ENCODE peak calls at places on chromosomes 3 and 15, in four cellular contexts. W is A549, D is K562, O is IMR-90. G is an unnamed sample.

GRCh38 chr15:61367953-61368352 is 138.9 kb upstream of the RORA start:
- DNase-seq in O (no peak), D (no peak), W (no peak), G (no peak)

GRCh38 chr3:155548194-155548593 is 196.7 kb downstream of the PLCH1 start:
- DNase-seq in W (no peak), D (no peak), O (no peak), G (no peak)

GRCh38 chr15:44295909-44296420 is 7.4 kb downstream of the GOLM2 start:
- DNase-seq in D (peak; percentile 57), W (no peak), O (peak; percentile 45), G (no peak)

GRCh38 chr3:120753831-120754230 is 11.3 kb downstream of the GTF2E1 start:
- DNase-seq in W (no peak), O (peak; percentile 27), D (no peak), G (no peak)

GRCh38 chr15:25844542-25844941 is 18.6 kb downstream of the ATP10A start:
- DNase-seq in O (no peak), D (no peak), W (no peak), G (no peak)

GRCh38 chr3:186519021-186519658 is 25.0 kb downstream of the CRYGS start:
- DNase-seq in O (no peak), W (no peak), D (no peak), G (no peak)

GRCh38 chr3:46908294-46908985 is 30.9 kb downstream of the PTH1R start:
- DNase-seq in D (no peak), O (peak; percentile 66), W (no peak), G (no peak)

GRCh38 chr15:32663671-32664070 is 22.2 kb downstream of the SCG5 start:
- DNase-seq in O (no peak), W (no peak), D (no peak), G (no peak)

GRCh38 chr3:36434682-36435426 is 54.5 kb downstream of the STAC start:
- DNase-seq in W (no peak), O (no peak), D (no peak), G (no peak)

GRCh38 chr15:73334086-73334485 is 34.7 kb downstream of the HCN4 start:
- DNase-seq in W (no peak), O (no peak), D (no peak), G (no peak)

GRCh38 chr3:38497026-38497425 is 886 bp downstream of the EXOG start:
- DNase-seq in O (peak; percentile 40), D (peak; percentile 33), W (no peak), G (no peak)

GRCh38 chr3:35670408-35670807 is 31.1 kb downstream of the ARPP21 start:
- DNase-seq in O (no peak), D (no peak), W (no peak), G (no peak)

GRCh38 chr3:127546517-127546916 is 44.0 kb downstream of the TPRA1 start:
- DNase-seq in W (no peak), O (no peak), D (no peak), G (no peak)

GRCh38 chr3:118968111-118968510 is 66.5 kb downstream of the IGSF11 start:
- DNase-seq in O (no peak), D (no peak), W (no peak), G (no peak)

GRCh38 chr3:133381346-133382109 is 18.3 kb upstream of the BFSP2 start:
- DNase-seq in D (no peak), W (no peak), O (no peak), G (peak; percentile 28)

GRCh38 chr3:177144922-177145321 is 52.4 kb downstream of the TBL1XR1 start:
- DNase-seq in O (no peak), W (no peak), D (no peak), G (no peak)

GRCh38 chr3:18153571-18154173 is 271.5 kb downstream of the SATB1 start:
- DNase-seq in D (no peak), W (peak; percentile 61), O (peak; percentile 69), G (no peak)

GRCh38 chr3:111541911-111542483 is at the start of gene CD96:
- DNase-seq in D (peak; percentile 8), W (no peak), O (peak; percentile 65), G (no peak)

GRCh38 chr3:184659797-184660301 is 52.0 kb downstream of the MAGEF1 start:
- DNase-seq in O (no peak), D (peak; percentile 15), W (no peak), G (peak; percentile 47)

GRCh38 chr3:12509466-12509865 is 25.2 kb downstream of the TSEN2 start:
- DNase-seq in D (no peak), O (no peak), W (no peak), G (no peak)

GRCh38 chr3:168582503-168582902 is 486.8 kb upstream of the GOLIM4 start:
- DNase-seq in O (no peak), W (no peak), D (no peak), G (no peak)

GRCh38 chr3:37957185-37957936 is 33.2 kb upstream of the VILL start:
- DNase-seq in O (no peak), W (no peak), D (no peak), G (no peak)

GRCh38 chr3:190516416-190516815 is 2.5 kb downstream of the IL1RAP start:
- DNase-seq in D (no peak), O (no peak), W (no peak), G (no peak)

GRCh38 chr3:178699810-178700209 is 163.6 kb downstream of the KCNMB2 start:
- DNase-seq in W (no peak), O (no peak), D (no peak), G (no peak)

GRCh38 chr15:74322558-74323180 is 44.8 kb downstream of the CYP11A1 start:
- DNase-seq in O (peak; percentile 58), D (peak; percentile 74), W (peak; percentile 65), G (peak; percentile 41)

GRCh38 chr15:70497661-70498060 is 265.7 kb downstream of the UACA start:
- DNase-seq in D (no peak), W (no peak), O (no peak), G (no peak)

GRCh38 chr3:50971487-50971924 is 296.8 kb downstream of the DOCK3 start:
- DNase-seq in O (peak; percentile 45), D (peak; percentile 50), W (peak; percentile 18), G (peak; percentile 68)

GRCh38 chr15:77546050-77546501 is 86.6 kb downstream of the LINGO1 start:
- DNase-seq in O (peak; percentile 92), D (peak; percentile 57), W (peak; percentile 46), G (no peak)

GRCh38 chr3:158167737-158168469 is 58.0 kb downstream of the RSRC1 start:
- DNase-seq in W (peak; percentile 60), O (peak; percentile 98), D (peak; percentile 78), G (peak; percentile 28)

GRCh38 chr15:57461541-57461940 is 85.2 kb downstream of the CGNL1 start:
- DNase-seq in W (no peak), D (no peak), O (no peak), G (no peak)

GRCh38 chr3:48219543-48219942 is 3.8 kb upstream of the CAMP start:
- DNase-seq in D (no peak), O (peak; percentile 20), W (no peak), G (no peak)

GRCh38 chr3:21158801-21159564 is 592.0 kb downstream of the ZNF385D start:
- DNase-seq in O (peak; percentile 3), W (no peak), D (no peak), G (no peak)

GRCh38 chr3:21159565-21159950 is 591.5 kb downstream of the ZNF385D start:
- DNase-seq in D (no peak), O (no peak), W (no peak), G (no peak)

GRCh38 chr3:21152555-21152954 is 598.5 kb downstream of the ZNF385D start:
- DNase-seq in D (no peak), O (no peak), W (no peak), G (no peak)

DNA sequence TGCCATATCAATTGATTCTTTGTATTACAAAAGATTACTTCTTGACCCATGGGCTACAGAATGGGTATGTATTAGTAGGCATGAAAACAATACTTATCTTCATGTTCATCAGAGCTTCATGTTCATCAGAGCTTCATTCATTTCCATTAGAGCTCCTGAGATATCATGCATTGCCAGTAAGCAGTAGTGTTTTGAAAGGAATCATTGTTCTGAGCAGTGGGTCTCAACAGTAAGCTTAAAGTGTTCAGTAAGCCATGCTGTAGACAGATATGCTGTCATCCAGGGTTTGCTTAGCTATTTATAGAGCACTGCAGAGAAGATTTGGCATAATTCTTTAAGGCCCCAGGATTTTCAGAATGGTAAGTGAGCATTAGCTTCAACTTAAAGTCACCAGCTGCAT is 596.1 kb downstream of the ZNF385D start:
- DNase-seq in D (no peak), W (no peak), O (no peak), G (no peak)
- TF ChIP-seq BHLHE40 in D (no peak), W (no peak), O (no peak), G (no peak)

GRCh38 chr3:15535757-15536156 is 14.3 kb upstream of the COLQ start:
- DNase-seq in O (peak; percentile 15), W (no peak), D (no peak), G (no peak)
- TF ChIP-seq BHLHE40 in O (no peak), W (no peak), D (no peak), G (no peak)

DNA sequence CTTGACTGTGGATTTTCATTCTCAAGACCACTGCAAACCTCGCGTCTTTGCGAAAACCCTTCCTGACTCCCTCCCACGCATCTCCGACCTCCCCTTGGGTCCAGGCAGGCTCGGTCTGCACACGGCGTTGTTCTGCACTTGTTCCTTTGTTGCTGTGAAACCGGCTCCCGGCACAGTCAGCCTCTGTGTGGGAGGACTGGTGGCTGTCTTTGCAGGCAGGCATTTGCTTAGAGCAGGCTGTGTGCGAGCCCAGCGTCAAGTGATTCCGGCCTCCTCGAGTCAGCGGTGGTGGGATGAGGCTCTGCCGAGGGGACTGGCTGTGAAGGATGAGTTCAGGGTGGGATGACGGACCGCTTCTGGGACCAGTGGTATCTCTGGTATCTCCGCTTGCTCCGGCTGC is 102.6 kb upstream of the ROPN1 start:
- DNase-seq in D (peak; percentile 1), O (no peak), W (no peak), G (no peak)
- TF ChIP-seq BHLHE40 in D (no peak), O (no peak), W (no peak), G (no peak)

DNA sequence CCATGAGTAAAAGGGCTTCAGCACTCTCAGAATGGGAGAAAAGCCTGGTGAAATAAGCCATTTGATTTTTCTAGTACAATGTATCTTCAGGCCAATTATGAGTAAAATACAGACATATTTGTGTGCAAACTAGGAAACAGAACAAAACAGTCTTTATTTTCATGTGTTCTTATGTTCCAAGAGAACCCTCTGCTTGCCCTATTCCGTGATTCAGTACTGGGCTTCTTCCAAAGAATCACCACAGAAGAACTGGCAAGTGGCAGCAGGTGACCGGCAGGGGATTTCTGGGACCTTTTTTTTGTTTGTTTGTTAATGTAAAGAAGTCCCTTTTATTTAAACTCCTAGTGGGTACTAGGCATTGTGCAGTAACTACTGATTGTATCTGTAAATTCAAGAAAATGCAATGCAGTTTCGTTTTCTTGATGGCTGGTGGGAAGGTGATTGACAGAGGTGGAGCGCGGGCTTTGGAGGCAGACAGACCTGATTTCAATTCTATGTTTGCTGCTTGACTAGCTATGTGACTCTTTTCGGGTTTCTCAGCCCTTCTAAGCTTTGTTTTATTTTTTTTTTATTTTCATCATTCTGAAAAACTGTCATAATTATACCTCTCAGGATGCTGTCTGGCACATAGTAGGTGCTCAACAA is 82.4 kb downstream of the PEX5L start:
- DNase-seq in D (no peak), O (no peak), W (no peak), G (no peak)
- TF ChIP-seq BHLHE40 in D (no peak), O (no peak), W (no peak), G (no peak)